ENCODE peak calls at places on chromosomes 6 and 20, in seven cellular contexts. One of them, this sample, is unnamed.

GRCh38 chr6:110415297-110415916 is at the start of gene DDO:
- DNase-seq in astrocyte: peak
- DNase-seq in SW 1271: no peak
- DNase-seq in cardiac muscle cell: peak
- DNase-seq in fibroblast of mammary gland: peak
- DNase-seq in non-pigmented ciliary epithelial cell: no peak
- DNase-seq in amniotic stem cell: no peak
- DNase-seq in this sample: no peak

GRCh38 chr6:34791164-34791841 is 580 bp upstream of the BLTP3A start:
- DNase-seq in cardiac muscle cell: peak
- DNase-seq in amniotic stem cell: no peak
- DNase-seq in astrocyte: peak
- DNase-seq in fibroblast of mammary gland: peak
- DNase-seq in non-pigmented ciliary epithelial cell: no peak
- DNase-seq in SW 1271: peak
- DNase-seq in this sample: no peak

GRCh38 chr6:144305985-144306384 is 20.9 kb downstream of the UTRN start:
- DNase-seq in astrocyte: peak
- DNase-seq in SW 1271: no peak
- DNase-seq in non-pigmented ciliary epithelial cell: peak
- DNase-seq in amniotic stem cell: no peak
- DNase-seq in cardiac muscle cell: no peak
- DNase-seq in fibroblast of mammary gland: peak
- DNase-seq in this sample: no peak

GRCh38 chr6:12203001-12203400 is 87.2 kb upstream of the EDN1 start:
- DNase-seq in astrocyte: peak
- DNase-seq in cardiac muscle cell: peak
- DNase-seq in amniotic stem cell: no peak
- DNase-seq in fibroblast of mammary gland: no peak
- DNase-seq in non-pigmented ciliary epithelial cell: peak
- DNase-seq in SW 1271: no peak
- DNase-seq in this sample: peak

GRCh38 chr20:60512436-60512835 is 554.2 kb downstream of the CDH26 start:
- DNase-seq in non-pigmented ciliary epithelial cell: peak
- DNase-seq in cardiac muscle cell: no peak
- DNase-seq in astrocyte: peak
- DNase-seq in fibroblast of mammary gland: peak
- DNase-seq in amniotic stem cell: no peak
- DNase-seq in SW 1271: peak
- DNase-seq in this sample: peak

GRCh38 chr6:30885999-30886896 is 1.9 kb downstream of the DDR1 start:
- DNase-seq in cardiac muscle cell: peak
- DNase-seq in fibroblast of mammary gland: peak
- DNase-seq in SW 1271: peak
- DNase-seq in non-pigmented ciliary epithelial cell: no peak
- DNase-seq in amniotic stem cell: peak
- DNase-seq in astrocyte: peak
- DNase-seq in this sample: peak

GRCh38 chr6:132820629-132821381 is 6.4 kb downstream of the RPS12 start:
- DNase-seq in astrocyte: peak
- DNase-seq in fibroblast of mammary gland: peak
- DNase-seq in non-pigmented ciliary epithelial cell: no peak
- DNase-seq in SW 1271: no peak
- DNase-seq in cardiac muscle cell: no peak
- DNase-seq in amniotic stem cell: no peak
- DNase-seq in this sample: no peak

GRCh38 chr6:158205220-158205944 is 37.2 kb downstream of the GTF2H5 start:
- DNase-seq in cardiac muscle cell: peak
- DNase-seq in amniotic stem cell: no peak
- DNase-seq in astrocyte: no peak
- DNase-seq in SW 1271: no peak
- DNase-seq in non-pigmented ciliary epithelial cell: no peak
- DNase-seq in fibroblast of mammary gland: no peak
- DNase-seq in this sample: no peak

GRCh38 chr20:58755751-58756524 is 63.3 kb downstream of the NPEPL1 start:
- DNase-seq in astrocyte: no peak
- DNase-seq in SW 1271: no peak
- DNase-seq in amniotic stem cell: no peak
- DNase-seq in fibroblast of mammary gland: no peak
- DNase-seq in non-pigmented ciliary epithelial cell: no peak
- DNase-seq in cardiac muscle cell: no peak
- DNase-seq in this sample: no peak

GRCh38 chr20:53103124-53103523 is 131.0 kb downstream of the TSHZ2 start:
- DNase-seq in cardiac muscle cell: no peak
- DNase-seq in amniotic stem cell: no peak
- DNase-seq in astrocyte: no peak
- DNase-seq in fibroblast of mammary gland: no peak
- DNase-seq in non-pigmented ciliary epithelial cell: no peak
- DNase-seq in SW 1271: no peak
- DNase-seq in this sample: no peak

GRCh38 chr6:44480097-44480539 is 92.6 kb downstream of the CDC5L start:
- DNase-seq in fibroblast of mammary gland: no peak
- DNase-seq in cardiac muscle cell: no peak
- DNase-seq in astrocyte: no peak
- DNase-seq in amniotic stem cell: no peak
- DNase-seq in SW 1271: no peak
- DNase-seq in non-pigmented ciliary epithelial cell: no peak
- DNase-seq in this sample: no peak

GRCh38 chr6:71486466-71486865 is 197.9 kb downstream of the OGFRL1 start:
- DNase-seq in astrocyte: peak
- DNase-seq in fibroblast of mammary gland: peak
- DNase-seq in cardiac muscle cell: no peak
- DNase-seq in non-pigmented ciliary epithelial cell: no peak
- DNase-seq in SW 1271: no peak
- DNase-seq in amniotic stem cell: peak
- DNase-seq in this sample: no peak

GRCh38 chr6:30922447-30922852 is 8.4 kb downstream of the VARS2 start:
- DNase-seq in SW 1271: no peak
- DNase-seq in non-pigmented ciliary epithelial cell: no peak
- DNase-seq in amniotic stem cell: no peak
- DNase-seq in fibroblast of mammary gland: no peak
- DNase-seq in astrocyte: no peak
- DNase-seq in cardiac muscle cell: no peak
- DNase-seq in this sample: no peak

GRCh38 chr6:85092224-85092623 is 327.8 kb upstream of the TBX18 start:
- DNase-seq in astrocyte: no peak
- DNase-seq in amniotic stem cell: no peak
- DNase-seq in cardiac muscle cell: no peak
- DNase-seq in fibroblast of mammary gland: no peak
- DNase-seq in SW 1271: no peak
- DNase-seq in non-pigmented ciliary epithelial cell: no peak
- DNase-seq in this sample: no peak

GRCh38 chr20:49297605-49298530 is 20.0 kb upstream of the ZNFX1 start:
- DNase-seq in non-pigmented ciliary epithelial cell: no peak
- DNase-seq in fibroblast of mammary gland: no peak
- DNase-seq in cardiac muscle cell: no peak
- DNase-seq in astrocyte: no peak
- DNase-seq in SW 1271: no peak
- DNase-seq in amniotic stem cell: no peak
- DNase-seq in this sample: no peak

GRCh38 chr20:23782366-23782983 is 31.7 kb upstream of the CST1 start:
- DNase-seq in non-pigmented ciliary epithelial cell: no peak
- DNase-seq in amniotic stem cell: peak
- DNase-seq in fibroblast of mammary gland: peak
- DNase-seq in SW 1271: peak
- DNase-seq in cardiac muscle cell: peak
- DNase-seq in astrocyte: no peak
- DNase-seq in this sample: no peak

GRCh38 chr20:60210779-60211617 is 252.8 kb downstream of the CDH26 start:
- DNase-seq in fibroblast of mammary gland: peak
- DNase-seq in SW 1271: peak
- DNase-seq in amniotic stem cell: peak
- DNase-seq in cardiac muscle cell: peak
- DNase-seq in astrocyte: peak
- DNase-seq in non-pigmented ciliary epithelial cell: no peak
- DNase-seq in this sample: peak

GRCh38 chr6:28252507-28252975 is 472 bp upstream of the ZKSCAN4 start:
- DNase-seq in fibroblast of mammary gland: no peak
- DNase-seq in astrocyte: no peak
- DNase-seq in SW 1271: no peak
- DNase-seq in cardiac muscle cell: no peak
- DNase-seq in amniotic stem cell: no peak
- DNase-seq in non-pigmented ciliary epithelial cell: no peak
- DNase-seq in this sample: no peak

GRCh38 chr20:26295006-26295405 is 598.4 kb upstream of the ZNF337 start:
- DNase-seq in cardiac muscle cell: no peak
- DNase-seq in fibroblast of mammary gland: no peak
- DNase-seq in non-pigmented ciliary epithelial cell: no peak
- DNase-seq in amniotic stem cell: no peak
- DNase-seq in astrocyte: no peak
- DNase-seq in SW 1271: no peak
- DNase-seq in this sample: no peak

GRCh38 chr6:43699564-43700186 is 12.1 kb upstream of the MRPS18A start:
- DNase-seq in fibroblast of mammary gland: peak
- DNase-seq in SW 1271: no peak
- DNase-seq in amniotic stem cell: no peak
- DNase-seq in astrocyte: no peak
- DNase-seq in non-pigmented ciliary epithelial cell: no peak
- DNase-seq in cardiac muscle cell: no peak
- DNase-seq in this sample: no peak

GRCh38 chr6:32189082-32189741 is 790 bp downstream of the PBX2 start:
- DNase-seq in SW 1271: no peak
- DNase-seq in fibroblast of mammary gland: no peak
- DNase-seq in non-pigmented ciliary epithelial cell: no peak
- DNase-seq in cardiac muscle cell: no peak
- DNase-seq in astrocyte: no peak
- DNase-seq in amniotic stem cell: no peak
- DNase-seq in this sample: no peak

GRCh38 chr6:138618168-138618567 is 118.9 kb upstream of the NHSL1 start:
- DNase-seq in astrocyte: no peak
- DNase-seq in amniotic stem cell: no peak
- DNase-seq in fibroblast of mammary gland: peak
- DNase-seq in SW 1271: no peak
- DNase-seq in non-pigmented ciliary epithelial cell: no peak
- DNase-seq in cardiac muscle cell: no peak
- DNase-seq in this sample: no peak

GRCh38 chr20:15708984-15709598 is 864.2 kb downstream of the KIF16B start:
- DNase-seq in non-pigmented ciliary epithelial cell: no peak
- DNase-seq in SW 1271: no peak
- DNase-seq in astrocyte: no peak
- DNase-seq in cardiac muscle cell: peak
- DNase-seq in amniotic stem cell: no peak
- DNase-seq in fibroblast of mammary gland: peak
- DNase-seq in this sample: no peak

GRCh38 chr20:21496452-21496851 is 17.4 kb downstream of the NKX2-2 start:
- DNase-seq in cardiac muscle cell: no peak
- DNase-seq in SW 1271: no peak
- DNase-seq in fibroblast of mammary gland: no peak
- DNase-seq in amniotic stem cell: no peak
- DNase-seq in non-pigmented ciliary epithelial cell: no peak
- DNase-seq in astrocyte: peak
- DNase-seq in this sample: no peak

GRCh38 chr6:118080547-118080946 is 173.5 kb downstream of the SLC35F1 start:
- DNase-seq in SW 1271: no peak
- DNase-seq in fibroblast of mammary gland: no peak
- DNase-seq in non-pigmented ciliary epithelial cell: no peak
- DNase-seq in amniotic stem cell: no peak
- DNase-seq in cardiac muscle cell: no peak
- DNase-seq in astrocyte: no peak
- DNase-seq in this sample: no peak

GRCh38 chr6:37777272-37777736 is 42.2 kb upstream of the ZFAND3 start:
- DNase-seq in SW 1271: no peak
- DNase-seq in non-pigmented ciliary epithelial cell: no peak
- DNase-seq in cardiac muscle cell: peak
- DNase-seq in fibroblast of mammary gland: no peak
- DNase-seq in astrocyte: no peak
- DNase-seq in amniotic stem cell: no peak
- DNase-seq in this sample: no peak

GRCh38 chr20:44648579-44648978 is 2.9 kb downstream of the ADA start:
- DNase-seq in amniotic stem cell: no peak
- DNase-seq in non-pigmented ciliary epithelial cell: no peak
- DNase-seq in SW 1271: no peak
- DNase-seq in astrocyte: no peak
- DNase-seq in cardiac muscle cell: peak
- DNase-seq in fibroblast of mammary gland: no peak
- DNase-seq in this sample: no peak

GRCh38 chr6:9140181-9140580 is 704.8 kb upstream of the SLC35B3 start:
- DNase-seq in amniotic stem cell: no peak
- DNase-seq in cardiac muscle cell: no peak
- DNase-seq in fibroblast of mammary gland: no peak
- DNase-seq in SW 1271: no peak
- DNase-seq in non-pigmented ciliary epithelial cell: no peak
- DNase-seq in astrocyte: no peak
- DNase-seq in this sample: no peak

GRCh38 chr6:133865680-133866079 is 23.2 kb upstream of the TCF21 start:
- DNase-seq in SW 1271: no peak
- DNase-seq in astrocyte: no peak
- DNase-seq in cardiac muscle cell: no peak
- DNase-seq in non-pigmented ciliary epithelial cell: no peak
- DNase-seq in fibroblast of mammary gland: no peak
- DNase-seq in amniotic stem cell: no peak
- DNase-seq in this sample: no peak

GRCh38 chr6:129679250-129679649 is 30.7 kb downstream of the ARHGAP18 start:
- DNase-seq in SW 1271: peak
- DNase-seq in fibroblast of mammary gland: peak
- DNase-seq in astrocyte: peak
- DNase-seq in non-pigmented ciliary epithelial cell: no peak
- DNase-seq in cardiac muscle cell: no peak
- DNase-seq in amniotic stem cell: no peak
- DNase-seq in this sample: peak

GRCh38 chr20:59751075-59751711 is 146.9 kb downstream of the PHACTR3 start:
- DNase-seq in SW 1271: peak
- DNase-seq in astrocyte: no peak
- DNase-seq in amniotic stem cell: peak
- DNase-seq in cardiac muscle cell: no peak
- DNase-seq in fibroblast of mammary gland: peak
- DNase-seq in non-pigmented ciliary epithelial cell: no peak
- DNase-seq in this sample: no peak

GRCh38 chr6:112233864-112234263 is 20.5 kb downstream of the LAMA4 start:
- DNase-seq in fibroblast of mammary gland: peak
- DNase-seq in non-pigmented ciliary epithelial cell: no peak
- DNase-seq in cardiac muscle cell: no peak
- DNase-seq in SW 1271: no peak
- DNase-seq in amniotic stem cell: no peak
- DNase-seq in astrocyte: peak
- DNase-seq in this sample: no peak

GRCh38 chr6:148577687-148578488 is 168.9 kb upstream of the UST start:
- DNase-seq in amniotic stem cell: peak
- DNase-seq in fibroblast of mammary gland: peak
- DNase-seq in non-pigmented ciliary epithelial cell: no peak
- DNase-seq in SW 1271: peak
- DNase-seq in cardiac muscle cell: peak
- DNase-seq in astrocyte: peak
- DNase-seq in this sample: no peak

GRCh38 chr6:163338671-163339405 is 75.7 kb upstream of the QKI start:
- DNase-seq in non-pigmented ciliary epithelial cell: peak
- DNase-seq in fibroblast of mammary gland: no peak
- DNase-seq in astrocyte: peak
- DNase-seq in cardiac muscle cell: peak
- DNase-seq in SW 1271: no peak
- DNase-seq in amniotic stem cell: no peak
- DNase-seq in this sample: no peak

GRCh38 chr6:53059648-53060589 is 5.3 kb upstream of the FBXO9 start:
- DNase-seq in fibroblast of mammary gland: no peak
- DNase-seq in non-pigmented ciliary epithelial cell: no peak
- DNase-seq in astrocyte: no peak
- DNase-seq in SW 1271: no peak
- DNase-seq in cardiac muscle cell: no peak
- DNase-seq in amniotic stem cell: no peak
- DNase-seq in this sample: no peak

GRCh38 chr20:39904713-39905112 is 784.3 kb downstream of the MAFB start:
- DNase-seq in SW 1271: no peak
- DNase-seq in non-pigmented ciliary epithelial cell: no peak
- DNase-seq in amniotic stem cell: no peak
- DNase-seq in cardiac muscle cell: no peak
- DNase-seq in fibroblast of mammary gland: no peak
- DNase-seq in astrocyte: no peak
- DNase-seq in this sample: no peak